ENCODE peak calls at places on chromosomes 4 and X, in four cellular contexts. O, V, T and F are unnamed samples.

GRCh38 chrX:7372843-7373525 is 225.0 kb upstream of the PUDP start:
- DNase-seq in V (no peak), T (peak), O (no peak), F (no peak)

GRCh38 chr4:110364911-110365520 is 110.9 kb upstream of the ENPEP start:
- DNase-seq in O (no peak), V (no peak), T (no peak), F (no peak)

GRCh38 chrX:103017542-103017941 is 46.4 kb downstream of the BEX1 start:
- DNase-seq in O (no peak), T (no peak), V (no peak), F (no peak)

GRCh38 chrX:155070975-155071693 is at the start of the genes BRCC3, CMC4 and MTCP1:
- DNase-seq in T (peak), O (peak), V (peak), F (peak)

GRCh38 chr4:106369456-106370060 is 980 bp upstream of the GIMD1 start:
- DNase-seq in T (peak), O (no peak), V (no peak), F (peak)

GRCh38 chrX:32267796-32268195 is 943.6 kb downstream of the DMD start:
- DNase-seq in V (no peak), O (no peak), T (no peak), F (no peak)

GRCh38 chr4:2754848-2755820 is 1.0 kb downstream of the TNIP2 start:
- DNase-seq in T (no peak), O (peak), V (no peak), F (no peak)

GRCh38 chr4:183337833-183338232 is 15.6 kb upstream of the CLDN24 start:
- DNase-seq in V (no peak), T (no peak), O (no peak), F (no peak)

GRCh38 chr4:166308589-166308988 is 435.6 kb downstream of the TLL1 start:
- DNase-seq in O (no peak), T (no peak), V (no peak), F (no peak)

GRCh38 chr4:76108467-76109181 is 34.1 kb downstream of the ART3 start:
- DNase-seq in O (no peak), T (peak), V (no peak), F (no peak)

GRCh38 chrX:119325456-119325855 is 73.7 kb upstream of the SLC25A43 start:
- DNase-seq in V (no peak), T (no peak), O (no peak), F (no peak)

GRCh38 chrX:143025628-143026027 is at the start of gene SPANXN4:
- DNase-seq in V (no peak), O (no peak), T (no peak), F (no peak)